ENCODE peak calls at places on chromosomes 3 and 15, in ten cellular contexts. B is heart left ventricle, D is heart right ventricle, A is esophagus muscularis mucosa, K is tibial nerve, S is neural progenitor cell, I is sigmoid colon, H is kidney, L is upper lobe of right lung, N is IMR-90. O is an unnamed sample. For H3K9me3, the result is how much of the 10 kb centered on the place peaks cover.

GRCh38 chr15:38207591-38207990 is 45.0 kb upstream of the SPRED1 start:
- DNase-seq in I (no peak), B (no peak), S (no peak), D (no peak), K (no peak), H (no peak), N (no peak), A (no peak), L (no peak), O (no peak)

GRCh38 chr3:72336114-72336651 is 512.1 kb downstream of the SHQ1 start:
- DNase-seq in L (no peak), I (no peak), H (no peak), B (no peak), N (no peak), A (no peak), D (no peak), S (no peak), K (no peak), O (no peak)

GRCh38 chr3:56962922-56963321 is 97.5 kb upstream of the SPATA12 start:
- DNase-seq in N (no peak), I (no peak), D (no peak), B (no peak), K (no peak), S (no peak), L (no peak), A (no peak), H (no peak), O (no peak)

GRCh38 chr15:92163641-92164040 is 230.0 kb upstream of the ST8SIA2 start:
- DNase-seq in K (no peak), N (no peak), D (no peak), L (no peak), A (no peak), S (no peak), I (no peak), H (no peak), B (no peak), O (no peak)

GRCh38 chr3:178002113-178002512 is 534.1 kb upstream of the KCNMB2 start:
- DNase-seq in B (no peak), A (no peak), D (no peak), K (no peak), I (no peak), N (no peak), H (no peak), S (no peak), L (no peak), O (no peak)

GRCh38 chr3:111735271-111735758 is 123.8 kb upstream of the PHLDB2 start:
- DNase-seq in N (peak), B (no peak), H (no peak), S (no peak), K (no peak), A (peak), I (no peak), D (no peak), L (no peak), O (no peak)

GRCh38 chr15:40070166-40070557 is 31.2 kb upstream of the SRP14 start:
- DNase-seq in K (no peak), S (no peak), A (no peak), N (no peak), I (no peak), B (no peak), L (no peak), D (no peak), H (no peak), O (no peak)

GRCh38 chr3:135627057-135627456 is 338.5 kb upstream of the PPP2R3A start:
- DNase-seq in I (no peak), H (no peak), B (no peak), S (no peak), N (no peak), K (no peak), D (no peak), L (no peak), A (peak), O (no peak)

GRCh38 chr3:126266291-126266840 is 86.0 kb upstream of the ALDH1L1 start:
- DNase-seq in B (peak), H (peak), K (peak), L (peak), D (peak), A (no peak), I (peak), N (peak), S (peak), O (peak)

GRCh38 chr3:138078096-138078495 is 37.3 kb downstream of the DZIP1L start:
- DNase-seq in I (no peak), B (no peak), S (no peak), H (no peak), N (peak), L (no peak), A (no peak), D (no peak), K (no peak), O (no peak)

GRCh38 chr3:45659661-45660566 is 29.3 kb upstream of the SACM1L start:
- DNase-seq in S (peak), I (peak), D (peak), N (peak), B (peak), A (no peak), H (no peak), L (peak), K (peak), O (peak)

GRCh38 chr15:64911317-64912186 is at the start of gene ANKDD1A:
- DNase-seq in N (peak), H (peak), I (peak), S (peak), K (no peak), D (peak), B (peak), L (peak), A (no peak), O (peak)

GRCh38 chr3:31758342-31758741 is 222.7 kb downstream of the OSBPL10 start:
- DNase-seq in H (no peak), N (no peak), A (no peak), B (no peak), K (no peak), L (no peak), S (no peak), D (no peak), I (no peak), O (no peak)

GRCh38 chr15:69956417-69956816 is 141.3 kb downstream of the TLE3 start:
- DNase-seq in S (no peak), H (no peak), D (no peak), I (no peak), A (peak), K (no peak), L (no peak), B (no peak), N (no peak), O (no peak)

GRCh38 chr3:136932518-136932917 is 25.3 kb upstream of the IL20RB start:
- DNase-seq in B (no peak), K (no peak), H (no peak), I (no peak), N (peak), D (no peak), A (no peak), S (no peak), L (no peak), O (no peak)

GRCh38 chr3:47002490-47003410 is 23.3 kb downstream of the NBEAL2 start:
- DNase-seq in K (no peak), H (peak), D (no peak), L (peak), N (no peak), I (peak), A (no peak), S (peak), B (no peak), O (peak)

GRCh38 chr3:125194849-125195601 is 17.5 kb downstream of the SLC12A8 start:
- DNase-seq in N (peak), I (no peak), A (no peak), S (no peak), L (no peak), H (peak), D (no peak), K (no peak), B (no peak), O (no peak)

GRCh38 chr15:29844290-29844903 is 22.1 kb upstream of the TJP1 start:
- DNase-seq in H (no peak), D (no peak), A (no peak), N (peak), I (no peak), K (no peak), B (no peak), S (no peak), L (no peak), O (no peak)

GRCh38 chr15:42731461-42731860 is 5.5 kb downstream of the CDAN1 start:
- DNase-seq in S (no peak), A (no peak), H (no peak), L (no peak), I (no peak), D (no peak), B (no peak), N (no peak), K (no peak), O (no peak)

GRCh38 chr3:71307884-71308697 is 275.4 kb downstream of the FOXP1 start:
- DNase-seq in K (no peak), B (no peak), D (no peak), L (no peak), N (peak), A (no peak), H (no peak), S (no peak), I (no peak), O (no peak)

GRCh38 chr3:151439652-151440125 is 21.2 kb downstream of the IGSF10 start:
- DNase-seq in B (no peak), A (no peak), H (no peak), S (peak), L (no peak), D (peak), N (peak), K (peak), I (no peak), O (no peak)

GRCh38 chr15:95202569-95203349 is 971.4 kb downstream of the MCTP2 start:
- DNase-seq in I (no peak), N (peak), A (no peak), H (no peak), K (no peak), L (no peak), B (no peak), D (no peak), S (no peak), O (no peak)

GRCh38 chr3:59609967-59610366 is 560.1 kb upstream of the CFAP20DC start:
- DNase-seq in I (peak), S (peak), H (peak), N (no peak), B (peak), D (peak), L (no peak), K (peak), A (no peak), O (peak)

GRCh38 chr15:71228403-71228802 is 113.1 kb downstream of the THSD4 start:
- DNase-seq in D (no peak), H (no peak), A (no peak), L (no peak), B (no peak), N (peak), I (no peak), S (peak), K (no peak), O (no peak)

GRCh38 chr3:48013288-48013980 is 2.8 kb downstream of the MAP4 start:
- DNase-seq in A (no peak), B (peak), H (no peak), D (peak), I (peak), L (no peak), N (peak), K (peak), S (peak), O (peak)

GRCh38 chr3:87052499-87053260 is 61.7 kb upstream of the VGLL3 start:
- DNase-seq in K (no peak), D (no peak), L (no peak), B (peak), A (no peak), S (peak), I (no peak), H (peak), N (no peak), O (peak)

GRCh38 chr3:37861540-37862051 is at the start of gene CTDSPL:
- DNase-seq in N (peak), B (peak), A (no peak), K (no peak), I (peak), H (peak), D (no peak), S (peak), L (peak), O (peak)

GRCh38 chr3:179194931-179195330 is 46.8 kb downstream of the PIK3CA start:
- DNase-seq in L (no peak), K (no peak), B (no peak), H (no peak), D (no peak), A (no peak), S (no peak), N (peak), I (no peak), O (no peak)

GRCh38 chr15:71294636-71295241 is 179.5 kb downstream of the THSD4 start:
- DNase-seq in I (no peak), S (no peak), K (no peak), N (peak), L (no peak), H (no peak), A (no peak), D (no peak), B (no peak), O (no peak)

GRCh38 chr3:114086356-114086755 is 29.8 kb downstream of the QTRT2 start:
- DNase-seq in H (no peak), S (no peak), N (no peak), B (no peak), K (no peak), I (no peak), L (no peak), A (no peak), D (no peak), O (no peak)

GRCh38 chr3:117979466-117979865 is 1055.2 kb downstream of the IGSF11 start:
- DNase-seq in N (no peak), B (no peak), I (no peak), K (no peak), H (no peak), L (no peak), S (no peak), A (no peak), D (no peak), O (no peak)

GRCh38 chr15:87793736-87794135 is 462.8 kb downstream of the NTRK3 start:
- DNase-seq in I (no peak), D (no peak), S (no peak), H (no peak), L (no peak), N (peak), B (no peak), K (no peak), A (no peak), O (no peak)
- H3K9me3 ChIP-seq in I (under half), D (under half), S (under half), H (under half), L (under half), N (under half), B (under half), K (under half), A (under half), O (under half)

GRCh38 chr15:61295239-61295638 is 66.1 kb upstream of the RORA start:
- DNase-seq in D (no peak), I (no peak), A (no peak), B (no peak), K (no peak), H (no peak), S (peak), L (no peak), N (no peak), O (no peak)
- H3K4me3 ChIP-seq in D (no peak), I (no peak), A (no peak), B (no peak), K (no peak), H (no peak), S (no peak), L (no peak), N (no peak), O (no peak)

GRCh38 chr15:25184356-25185155 is 229.8 kb downstream of the SNRPN start:
- DNase-seq in S (no peak), H (peak), I (peak), A (no peak), B (no peak), L (peak), K (no peak), D (no peak), N (no peak), O (peak)

GRCh38 chr15:25182098-25182478 is 227.3 kb downstream of the SNRPN start:
- DNase-seq in N (no peak), B (no peak), H (no peak), S (no peak), D (no peak), A (no peak), I (peak), L (peak), K (no peak), O (peak)

GRCh38 chr15:25185156-25185710 is 230.4 kb downstream of the SNRPN start:
- DNase-seq in N (no peak), A (no peak), D (no peak), H (peak), L (peak), B (no peak), S (no peak), I (peak), K (no peak), O (no peak)

GRCh38 chr15:25182736-25183445 is 228.1 kb downstream of the SNRPN start:
- DNase-seq in S (no peak), D (no peak), K (no peak), A (no peak), I (peak), N (no peak), H (peak), B (no peak), L (peak), O (peak)

DNA sequence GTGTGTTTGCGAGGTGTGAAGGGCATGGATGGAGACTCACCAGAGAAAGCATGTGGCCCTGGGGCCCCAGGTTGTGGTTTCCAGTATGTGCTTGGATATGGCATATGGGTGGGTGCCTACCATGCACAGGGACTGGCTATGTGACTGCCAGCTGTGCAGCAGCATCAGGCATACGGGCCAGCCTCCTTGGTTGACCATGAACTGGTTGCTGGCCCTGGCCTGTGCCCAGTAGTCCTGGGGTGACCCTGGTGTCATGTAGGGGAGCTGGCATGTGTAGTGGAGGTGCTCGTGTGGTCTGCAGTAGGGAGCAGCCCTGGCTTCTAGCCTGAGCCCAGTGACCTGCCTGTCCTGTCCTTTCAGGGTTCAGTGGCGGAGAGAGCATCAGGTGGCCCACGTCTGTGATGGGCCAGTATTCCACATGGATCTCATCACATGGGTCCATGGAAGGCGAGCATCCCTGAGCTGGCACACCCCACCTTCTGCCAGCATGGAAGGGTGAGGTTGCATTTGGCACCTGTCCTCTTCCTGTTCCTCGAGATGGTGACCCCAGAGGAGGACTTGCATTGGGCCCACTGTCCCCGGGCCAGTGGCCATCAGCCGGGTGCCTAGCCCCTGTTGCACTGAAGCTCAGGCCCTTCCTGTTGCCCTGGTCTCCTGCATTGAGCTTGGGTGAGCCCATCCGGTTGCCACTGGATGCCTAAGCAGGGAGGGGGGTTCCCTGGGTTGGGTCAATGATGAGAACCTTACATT is 229.0 kb downstream of the SNRPN start:
- DNase-seq in K (no peak), H (peak), D (no peak), S (no peak), B (no peak), A (no peak), N (no peak), I (peak), L (peak), O (peak)
- H3K9me3 ChIP-seq in K (under half), H (under half), D (under half), S (under half), B (half or more), A (under half), N (half or more), I (under half), L (under half), O (under half)

GRCh38 chr15:45375836-45376235 is 2.5 kb downstream of the GATM start:
- DNase-seq in D (no peak), K (no peak), B (no peak), I (no peak), A (no peak), L (no peak), S (no peak), N (no peak), H (no peak), O (no peak)

GRCh38 chr15:45371546-45371945 is 6.8 kb downstream of the GATM start:
- DNase-seq in D (no peak), K (no peak), A (no peak), N (no peak), S (no peak), H (no peak), B (no peak), L (no peak), I (no peak), O (no peak)

GRCh38 chr15:45376300-45376928 is 1.9 kb downstream of the GATM start:
- DNase-seq in L (no peak), I (no peak), K (no peak), B (no peak), D (no peak), S (no peak), A (no peak), N (no peak), H (no peak), O (no peak)

GRCh38 chr15:45373961-45374360 is 4.4 kb downstream of the GATM start:
- DNase-seq in S (no peak), D (no peak), I (no peak), L (no peak), N (no peak), K (no peak), B (no peak), A (no peak), H (no peak), O (no peak)

DNA sequence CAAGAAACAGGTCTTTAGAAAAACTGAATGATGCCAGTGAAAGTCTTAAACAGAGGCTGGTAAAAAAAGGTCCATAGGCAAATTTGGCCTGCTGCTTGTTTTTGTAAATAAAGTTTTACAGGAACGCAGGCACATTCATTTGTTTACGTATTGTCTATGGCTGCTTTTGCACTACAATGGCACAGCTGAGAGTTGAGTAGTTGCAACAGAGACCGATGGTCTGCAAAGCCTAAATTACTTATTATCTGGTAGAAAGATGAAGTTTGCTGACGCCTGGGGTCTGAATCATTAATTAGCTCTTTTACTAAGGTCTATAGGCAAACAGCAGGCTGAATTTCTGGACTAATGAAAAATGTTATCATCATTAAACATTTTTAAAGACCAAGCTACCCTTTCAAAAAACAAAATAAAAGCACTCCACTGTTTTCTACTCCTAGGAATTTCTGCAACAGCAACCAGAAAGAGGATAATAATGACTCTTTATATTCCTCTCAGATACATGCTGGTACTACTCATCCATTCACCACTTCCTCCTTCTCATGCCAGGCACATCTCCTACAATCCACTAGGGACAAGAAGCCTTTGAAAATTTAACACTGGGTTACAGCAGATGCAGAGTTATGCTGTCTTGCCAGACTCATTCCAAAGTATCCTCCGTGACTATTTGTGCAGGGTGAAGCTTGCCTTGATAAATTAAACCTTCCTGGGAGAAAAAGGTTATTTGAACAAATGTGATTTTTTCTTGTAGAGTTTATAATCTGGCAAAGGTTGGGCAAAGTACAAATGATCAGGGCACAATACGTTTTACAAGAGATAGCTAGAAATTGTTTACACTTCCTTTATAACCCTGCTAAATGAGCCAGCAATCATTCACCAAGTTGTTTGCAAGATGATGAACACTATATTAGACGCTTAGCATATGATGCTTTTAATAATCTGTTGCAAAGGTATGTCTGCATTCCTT is 6.0 kb downstream of the GATM start:
- DNase-seq in S (no peak), N (no peak), I (no peak), H (no peak), K (no peak), B (no peak), L (no peak), A (no peak), D (no peak), O (no peak)
- H3K4me3 ChIP-seq in S (no peak), N (no peak), I (no peak), H (no peak), K (no peak), B (no peak), L (no peak), A (no peak), D (no peak), O (no peak)

DNA sequence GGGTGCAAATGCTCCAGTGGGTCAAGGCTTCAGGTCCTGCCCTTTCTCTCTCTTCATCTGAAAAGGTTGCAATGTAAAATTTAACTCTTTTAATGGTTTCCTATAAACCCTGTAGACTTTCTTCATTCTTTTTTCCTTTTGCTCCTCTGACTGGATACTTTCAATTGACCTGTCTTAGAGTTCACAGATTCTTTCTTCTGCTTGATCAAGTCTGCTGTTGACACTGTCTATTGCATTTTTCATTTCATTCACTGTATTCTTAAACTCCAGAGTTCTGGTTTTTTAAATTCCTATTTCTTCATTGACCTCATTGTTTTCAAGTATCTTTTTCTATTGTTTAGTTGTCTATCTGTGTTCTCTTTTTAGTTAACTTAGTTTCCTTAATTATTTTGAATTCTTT is 82.1 kb downstream of the FAM227B start:
- DNase-seq in B (no peak), D (no peak), K (no peak), A (no peak), S (no peak), N (no peak), I (no peak), L (no peak), H (no peak), O (no peak)
- H3K9me3 ChIP-seq in B (under half), D (under half), K (under half), A (under half), S (under half), N (under half), I (under half), L (under half), H (under half), O (under half)